ENCODE peak calls at places on chromosome 17, in eight cellular contexts. K, M, A, T, C, W, Q and D are unnamed samples.

GRCh38 chr17:19023209-19023999 is 18.8 kb upstream of the FAM83G start:
- DNase-seq in K (peak), A (no peak), M (no peak), T (no peak), W (no peak), Q (no peak), C (no peak), D (no peak)

GRCh38 chr17:47838636-47839035 is 2.4 kb downstream of the SCRN2 start:
- DNase-seq in C (no peak), W (no peak), M (no peak), T (no peak), A (no peak), Q (no peak), K (no peak), D (no peak)

GRCh38 chr17:57271821-57272220 is 15.5 kb downstream of the MSI2 start:
- DNase-seq in K (no peak), W (no peak), M (no peak), C (no peak), Q (no peak), A (no peak), T (no peak), D (no peak)

GRCh38 chr17:64022631-64023063 is 2.2 kb upstream of the ICAM2 start:
- DNase-seq in T (peak), A (no peak), C (no peak), W (no peak), Q (no peak), K (no peak), M (no peak), D (no peak)

GRCh38 chr17:67125417-67125816 is 81.1 kb downstream of the CACNG1 start:
- DNase-seq in M (no peak), A (no peak), T (no peak), W (no peak), C (no peak), K (no peak), Q (no peak), D (no peak)

GRCh38 chr17:82876149-82876548 is 36.3 kb upstream of the ZNF750 start:
- DNase-seq in T (no peak), A (peak), Q (no peak), C (no peak), M (peak), W (no peak), K (peak), D (no peak)

GRCh38 chr17:12545877-12546513 is 119.7 kb upstream of the MYOCD start:
- DNase-seq in M (no peak), Q (no peak), A (peak), K (no peak), T (peak), W (no peak), C (no peak), D (peak)

GRCh38 chr17:18253947-18254821 is 4.4 kb downstream of the FLII start:
- DNase-seq in A (no peak), K (no peak), C (no peak), T (no peak), W (no peak), M (no peak), Q (no peak), D (no peak)

GRCh38 chr17:42679001-42679491 is 2.3 kb upstream of the PLEKHH3 start:
- DNase-seq in M (peak), A (peak), Q (no peak), C (no peak), W (no peak), K (no peak), T (peak), D (peak)

GRCh38 chr17:77501751-77502625 is 361.2 kb downstream of the SEC14L1 start:
- DNase-seq in K (peak), Q (no peak), C (no peak), A (no peak), T (no peak), W (no peak), M (no peak), D (no peak)

GRCh38 chr17:73986641-73987177 is 216.8 kb upstream of the RPL38 start:
- DNase-seq in A (no peak), Q (no peak), T (no peak), C (no peak), K (no peak), M (no peak), W (no peak), D (no peak)

GRCh38 chr17:41284043-41284442 is 8.5 kb downstream of the KRTAP9-7 start:
- DNase-seq in M (no peak), Q (no peak), C (no peak), T (no peak), W (no peak), K (no peak), A (peak), D (no peak)

GRCh38 chr17:8038954-8039610 is at the start of gene ALOX15B:
- DNase-seq in M (no peak), T (peak), W (no peak), C (no peak), A (no peak), K (peak), Q (no peak), D (peak)

GRCh38 chr17:7673239-7673638 is 14.1 kb downstream of the TP53 start:
- DNase-seq in Q (no peak), C (no peak), T (peak), A (no peak), M (no peak), W (no peak), K (no peak), D (no peak)

GRCh38 chr17:51608251-51608933 is 348.0 kb downstream of the UTP18 start:
- DNase-seq in C (no peak), T (no peak), Q (no peak), A (no peak), W (no peak), M (no peak), K (no peak), D (no peak)

GRCh38 chr17:51769231-51769630 is 389.3 kb downstream of the CA10 start:
- DNase-seq in T (no peak), K (no peak), Q (no peak), W (no peak), M (no peak), A (no peak), C (no peak), D (no peak)

GRCh38 chr17:53655591-53655990 is 167.1 kb upstream of the KIF2B start:
- DNase-seq in W (no peak), C (peak), M (no peak), A (peak), Q (no peak), T (no peak), K (no peak), D (no peak)

GRCh38 chr17:78862073-78863023 is 21.7 kb upstream of the USP36 start:
- DNase-seq in T (peak), A (peak), C (peak), M (peak), Q (no peak), K (peak), W (peak), D (no peak)

GRCh38 chr17:66138120-66138519 is 53.8 kb downstream of the CEP112 start:
- DNase-seq in M (no peak), A (no peak), C (no peak), W (no peak), Q (no peak), T (no peak), K (no peak), D (no peak)

GRCh38 chr17:44000871-44001460 is 3.5 kb upstream of the NAGS start:
- DNase-seq in T (no peak), A (no peak), C (no peak), M (no peak), W (no peak), Q (no peak), K (no peak), D (no peak)

GRCh38 chr17:73595068-73595865 is 49.0 kb downstream of the SDK2 start:
- DNase-seq in Q (no peak), A (peak), T (peak), M (no peak), C (no peak), K (no peak), W (no peak), D (peak)

GRCh38 chr17:5667871-5668270 is 83.6 kb upstream of the NLRP1 start:
- DNase-seq in W (no peak), M (no peak), C (no peak), Q (no peak), A (no peak), T (no peak), K (no peak), D (no peak)

GRCh38 chr17:81323411-81323868 is 28.3 kb upstream of the SLC38A10 start:
- DNase-seq in K (no peak), T (no peak), W (no peak), A (peak), Q (no peak), C (no peak), M (no peak), D (no peak)

GRCh38 chr17:1783834-1784611 is 22.2 kb downstream of the SERPINF1 start:
- DNase-seq in M (peak), T (peak), A (peak), C (peak), W (peak), K (peak), Q (no peak), D (peak)

GRCh38 chr17:31074772-31075538 is 19.8 kb upstream of the NF1 start:
- DNase-seq in Q (no peak), K (no peak), T (no peak), M (no peak), C (no peak), A (peak), W (no peak), D (no peak)

GRCh38 chr17:49434821-49435581 is 20.3 kb upstream of the PHB1 start:
- DNase-seq in W (no peak), K (peak), M (peak), T (peak), C (no peak), Q (no peak), A (peak), D (peak)

GRCh38 chr17:39640493-39641118 is 3.7 kb downstream of the STARD3 start:
- DNase-seq in C (no peak), Q (no peak), M (no peak), K (no peak), A (no peak), W (no peak), T (no peak), D (no peak)

GRCh38 chr17:54968954-54969400 is 412 bp downstream of the STXBP4 start:
- DNase-seq in C (no peak), Q (no peak), K (no peak), T (peak), A (peak), M (peak), W (no peak), D (peak)

GRCh38 chr17:79923974-79924638 is 84.9 kb upstream of the CBX4 start:
- DNase-seq in W (no peak), M (no peak), K (no peak), C (no peak), T (peak), Q (no peak), A (no peak), D (no peak)

GRCh38 chr17:12790806-12791148 is 1.5 kb downstream of the ARHGAP44 start:
- DNase-seq in C (no peak), Q (no peak), T (no peak), A (no peak), W (no peak), K (no peak), M (no peak), D (no peak)

GRCh38 chr17:14840616-14841231 is 424.4 kb downstream of the PMP22 start:
- DNase-seq in T (no peak), M (no peak), Q (no peak), C (peak), K (no peak), A (peak), W (no peak), D (no peak)

GRCh38 chr17:56440391-56440790 is 153.1 kb upstream of the NOG start:
- DNase-seq in M (no peak), K (no peak), Q (no peak), T (no peak), W (no peak), A (no peak), C (no peak), D (no peak)

GRCh38 chr17:1366234-1366633 is 33.8 kb downstream of the YWHAE start:
- DNase-seq in T (no peak), W (no peak), C (no peak), A (no peak), M (no peak), Q (no peak), K (peak), D (no peak)

GRCh38 chr17:56322991-56323390 is 169.7 kb downstream of the ANKFN1 start:
- DNase-seq in T (no peak), K (no peak), W (no peak), A (no peak), C (no peak), Q (no peak), M (no peak), D (no peak)

GRCh38 chr17:15944720-15945492 is at the start of gene ADORA2B:
- DNase-seq in W (no peak), T (peak), Q (no peak), M (no peak), C (no peak), A (peak), K (peak), D (no peak)